ENCODE peak calls at places on chromosomes 6 and 20, in six cellular contexts. One of them, this sample, is unnamed.

GRCh38 chr20:34824026-34824860 is 1.2 kb downstream of the NCOA6 start:
- DNase-seq in K562: peak
- DNase-seq in HCT116: peak
- DNase-seq in GM12878: peak
- DNase-seq in HepG2: peak
- DNase-seq in H1: peak
- DNase-seq in this sample: peak

GRCh38 chr6:169571123-169571962 is 130.5 kb downstream of the WDR27 start:
- DNase-seq in HCT116: no peak
- DNase-seq in K562: no peak
- DNase-seq in HepG2: peak
- DNase-seq in GM12878: no peak
- DNase-seq in H1: no peak
- DNase-seq in this sample: peak

GRCh38 chr20:62766716-62767115 is 29.6 kb upstream of the MRGBP start:
- DNase-seq in GM12878: no peak
- DNase-seq in K562: no peak
- DNase-seq in H1: no peak
- DNase-seq in HCT116: no peak
- DNase-seq in HepG2: no peak
- DNase-seq in this sample: no peak

GRCh38 chr6:68709091-68709490 is 74.0 kb downstream of the ADGRB3 start:
- DNase-seq in GM12878: no peak
- DNase-seq in HepG2: no peak
- DNase-seq in H1: no peak
- DNase-seq in K562: no peak
- DNase-seq in HCT116: no peak
- DNase-seq in this sample: no peak

GRCh38 chr6:64113703-64114102 is 478.1 kb downstream of the PHF3 start:
- DNase-seq in HepG2: no peak
- DNase-seq in HCT116: no peak
- DNase-seq in H1: no peak
- DNase-seq in GM12878: no peak
- DNase-seq in K562: no peak
- DNase-seq in this sample: no peak

GRCh38 chr6:139361211-139361610 is 13.2 kb downstream of the CITED2 start:
- DNase-seq in HepG2: no peak
- DNase-seq in HCT116: no peak
- DNase-seq in GM12878: no peak
- DNase-seq in K562: no peak
- DNase-seq in H1: no peak
- DNase-seq in this sample: no peak

GRCh38 chr6:18835976-18836375 is 448.8 kb downstream of the RNF144B start:
- DNase-seq in H1: no peak
- DNase-seq in HepG2: no peak
- DNase-seq in HCT116: no peak
- DNase-seq in K562: no peak
- DNase-seq in GM12878: no peak
- DNase-seq in this sample: no peak

GRCh38 chr20:48194578-48194977 is 409.3 kb upstream of the SULF2 start:
- DNase-seq in K562: no peak
- DNase-seq in H1: no peak
- DNase-seq in HepG2: no peak
- DNase-seq in GM12878: no peak
- DNase-seq in HCT116: no peak
- DNase-seq in this sample: no peak

GRCh38 chr6:10414766-10415592 is at the start of gene TFAP2A:
- DNase-seq in H1: no peak
- DNase-seq in HepG2: no peak
- DNase-seq in GM12878: no peak
- DNase-seq in K562: no peak
- DNase-seq in HCT116: no peak
- DNase-seq in this sample: no peak

GRCh38 chr20:43731927-43732326 is 5.1 kb upstream of the GTSF1L start:
- DNase-seq in HCT116: no peak
- DNase-seq in GM12878: no peak
- DNase-seq in K562: no peak
- DNase-seq in HepG2: no peak
- DNase-seq in H1: no peak
- DNase-seq in this sample: no peak

GRCh38 chr6:21664263-21665081 is 70.9 kb downstream of the SOX4 start:
- DNase-seq in HepG2: no peak
- DNase-seq in K562: no peak
- DNase-seq in H1: no peak
- DNase-seq in HCT116: no peak
- DNase-seq in GM12878: no peak
- DNase-seq in this sample: peak

GRCh38 chr6:116239856-116240255 is 14.0 kb downstream of the TSPYL4 start:
- DNase-seq in H1: no peak
- DNase-seq in HCT116: no peak
- DNase-seq in GM12878: no peak
- DNase-seq in HepG2: no peak
- DNase-seq in K562: no peak
- DNase-seq in this sample: no peak

GRCh38 chr6:116246089-116246488 is 7.8 kb downstream of the TSPYL4 start:
- DNase-seq in HepG2: no peak
- DNase-seq in HCT116: no peak
- DNase-seq in GM12878: no peak
- DNase-seq in H1: no peak
- DNase-seq in K562: no peak
- DNase-seq in this sample: peak

GRCh38 chr6:116248577-116248976 is 5.3 kb downstream of the TSPYL4 start:
- DNase-seq in H1: no peak
- DNase-seq in K562: no peak
- DNase-seq in GM12878: no peak
- DNase-seq in HCT116: no peak
- DNase-seq in HepG2: no peak
- DNase-seq in this sample: no peak

GRCh38 chr6:116247285-116247684 is 6.6 kb downstream of the TSPYL4 start:
- DNase-seq in H1: no peak
- DNase-seq in HepG2: peak
- DNase-seq in HCT116: no peak
- DNase-seq in GM12878: no peak
- DNase-seq in K562: no peak
- DNase-seq in this sample: no peak

DNA sequence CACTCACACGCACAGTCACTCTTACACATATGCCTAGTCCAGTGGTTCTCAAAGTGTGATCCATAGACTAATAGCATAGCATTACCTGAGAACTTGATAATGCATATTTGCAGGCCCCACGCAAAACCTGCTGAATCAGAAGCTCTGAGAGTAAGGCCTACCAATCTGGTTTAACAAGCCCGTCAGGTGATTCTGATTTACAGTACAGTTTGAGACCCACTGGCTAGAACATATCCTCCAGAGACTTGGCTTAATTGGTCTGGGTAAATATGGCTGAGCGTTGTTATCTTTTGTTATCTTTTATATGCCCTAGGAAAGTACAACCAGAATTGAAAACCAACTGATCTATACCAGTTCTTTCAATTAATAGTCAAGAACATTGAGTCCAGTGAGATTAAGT is 9.6 kb downstream of the TSPYL4 start:
- DNase-seq in K562: no peak
- DNase-seq in HCT116: no peak
- DNase-seq in H1: no peak
- DNase-seq in GM12878: no peak
- DNase-seq in HepG2: no peak
- DNase-seq in this sample: no peak
- TF ChIP-seq POLR2AphosphoS5 in K562: no peak
- TF ChIP-seq POLR2AphosphoS5 in HCT116: no peak
- TF ChIP-seq POLR2AphosphoS5 in H1: no peak
- TF ChIP-seq POLR2AphosphoS5 in GM12878: no peak
- TF ChIP-seq POLR2AphosphoS5 in HepG2: no peak
- TF ChIP-seq POLR2AphosphoS5 in this sample: no peak

GRCh38 chr20:2563116-2563515 is 26.7 kb downstream of the TMC2 start:
- DNase-seq in K562: no peak
- DNase-seq in HCT116: no peak
- DNase-seq in HepG2: no peak
- DNase-seq in H1: no peak
- DNase-seq in GM12878: no peak
- DNase-seq in this sample: no peak
- TF ChIP-seq POLR2A in K562: no peak
- TF ChIP-seq POLR2A in HCT116: no peak
- TF ChIP-seq POLR2A in HepG2: no peak
- TF ChIP-seq POLR2A in H1: no peak
- TF ChIP-seq POLR2A in GM12878: no peak
- TF ChIP-seq POLR2A in this sample: no peak

DNA sequence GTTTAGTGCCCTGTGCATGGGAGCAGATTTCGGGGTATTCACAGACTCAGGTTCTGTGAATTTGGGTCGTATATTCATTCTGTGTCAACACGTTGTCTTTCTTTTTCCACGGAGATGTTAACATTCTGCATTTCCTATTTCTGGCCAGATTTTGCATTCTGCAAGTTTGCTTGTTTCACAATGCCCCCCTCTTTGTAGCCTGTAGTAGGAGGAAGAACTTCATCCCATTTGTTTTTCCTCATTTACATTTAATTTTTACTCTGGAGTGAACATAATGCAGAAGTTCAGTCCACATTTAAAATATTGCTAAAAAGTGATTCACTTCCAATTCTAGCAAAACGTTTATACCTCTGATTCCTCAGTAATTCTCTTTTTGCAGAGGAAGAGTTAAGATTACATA is 13.0 kb downstream of the TAGAP start:
- DNase-seq in H1: no peak
- DNase-seq in GM12878: no peak
- DNase-seq in K562: no peak
- DNase-seq in HepG2: no peak
- DNase-seq in HCT116: no peak
- DNase-seq in this sample: no peak
- H3K4me2 ChIP-seq in H1: no peak
- H3K4me2 ChIP-seq in GM12878: no peak
- H3K4me2 ChIP-seq in K562: no peak
- H3K4me2 ChIP-seq in HepG2: no peak
- H3K4me2 ChIP-seq in HCT116: no peak
- H3K4me2 ChIP-seq in this sample: no peak

DNA sequence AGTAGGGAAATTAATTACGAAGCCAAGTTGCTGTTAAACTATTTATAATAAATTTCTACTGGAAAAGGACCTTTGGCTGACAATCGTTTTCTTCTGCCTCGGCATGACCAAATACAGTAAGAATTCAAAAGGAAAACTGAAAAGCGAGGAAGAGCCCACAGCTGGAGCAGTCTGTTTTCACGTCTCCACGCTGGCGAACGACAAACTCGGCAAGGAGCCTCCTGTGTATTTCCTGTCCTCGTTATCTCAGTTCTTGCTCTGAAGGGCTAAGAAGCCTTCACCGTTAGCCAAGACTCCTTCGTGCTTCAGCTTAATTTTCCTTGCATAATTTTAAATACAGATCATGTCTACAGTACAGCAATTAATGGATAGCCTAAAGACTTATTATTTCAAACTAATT is 214.3 kb upstream of the PLCB4 start:
- DNase-seq in HCT116: no peak
- DNase-seq in H1: no peak
- DNase-seq in HepG2: no peak
- DNase-seq in K562: no peak
- DNase-seq in GM12878: no peak
- DNase-seq in this sample: peak
- TF ChIP-seq POLR2AphosphoS5 in HCT116: no peak
- TF ChIP-seq POLR2AphosphoS5 in H1: no peak
- TF ChIP-seq POLR2AphosphoS5 in HepG2: no peak
- TF ChIP-seq POLR2AphosphoS5 in K562: no peak
- TF ChIP-seq POLR2AphosphoS5 in GM12878: no peak
- TF ChIP-seq POLR2AphosphoS5 in this sample: no peak

GRCh38 chr6:127397729-127398609 is 54.6 kb upstream of the ECHDC1 start:
- DNase-seq in GM12878: no peak
- DNase-seq in H1: no peak
- DNase-seq in K562: peak
- DNase-seq in HepG2: no peak
- DNase-seq in HCT116: no peak
- DNase-seq in this sample: no peak
- TF ChIP-seq POLR2A in GM12878: no peak
- TF ChIP-seq POLR2A in H1: no peak
- TF ChIP-seq POLR2A in K562: no peak
- TF ChIP-seq POLR2A in HepG2: no peak
- TF ChIP-seq POLR2A in HCT116: no peak
- TF ChIP-seq POLR2A in this sample: no peak

GRCh38 chr6:156418253-156418652 is 358.9 kb upstream of the ARID1B start:
- DNase-seq in H1: no peak
- DNase-seq in GM12878: no peak
- DNase-seq in K562: no peak
- DNase-seq in HCT116: no peak
- DNase-seq in HepG2: no peak
- DNase-seq in this sample: peak
- H3K4me2 ChIP-seq in H1: no peak
- H3K4me2 ChIP-seq in GM12878: no peak
- H3K4me2 ChIP-seq in K562: no peak
- H3K4me2 ChIP-seq in HCT116: no peak
- H3K4me2 ChIP-seq in HepG2: no peak
- H3K4me2 ChIP-seq in this sample: no peak

GRCh38 chr6:83708970-83709747 is at the start of gene SNAP91:
- DNase-seq in HCT116: no peak
- DNase-seq in K562: no peak
- DNase-seq in H1: peak
- DNase-seq in HepG2: no peak
- DNase-seq in GM12878: no peak
- DNase-seq in this sample: peak

GRCh38 chr6:83709748-83710050 is 798 bp upstream of the SNAP91 start:
- DNase-seq in H1: no peak
- DNase-seq in K562: no peak
- DNase-seq in GM12878: no peak
- DNase-seq in HCT116: no peak
- DNase-seq in HepG2: no peak
- DNase-seq in this sample: no peak

GRCh38 chr6:83708546-83708969 is 343 bp downstream of the SNAP91 start:
- DNase-seq in H1: peak
- DNase-seq in GM12878: no peak
- DNase-seq in HCT116: no peak
- DNase-seq in K562: no peak
- DNase-seq in HepG2: no peak
- DNase-seq in this sample: peak

GRCh38 chr6:83711958-83712357 is 3.1 kb upstream of the SNAP91 start:
- DNase-seq in GM12878: no peak
- DNase-seq in K562: no peak
- DNase-seq in HCT116: no peak
- DNase-seq in H1: no peak
- DNase-seq in HepG2: no peak
- DNase-seq in this sample: no peak

GRCh38 chr6:83707829-83708545 is 914 bp downstream of the SNAP91 start:
- DNase-seq in HepG2: no peak
- DNase-seq in GM12878: no peak
- DNase-seq in HCT116: no peak
- DNase-seq in H1: peak
- DNase-seq in K562: no peak
- DNase-seq in this sample: peak
- TF ChIP-seq POLR2AphosphoS5 in HepG2: no peak
- TF ChIP-seq POLR2AphosphoS5 in GM12878: no peak
- TF ChIP-seq POLR2AphosphoS5 in HCT116: no peak
- TF ChIP-seq POLR2AphosphoS5 in H1: no peak
- TF ChIP-seq POLR2AphosphoS5 in K562: no peak
- TF ChIP-seq POLR2AphosphoS5 in this sample: no peak

DNA sequence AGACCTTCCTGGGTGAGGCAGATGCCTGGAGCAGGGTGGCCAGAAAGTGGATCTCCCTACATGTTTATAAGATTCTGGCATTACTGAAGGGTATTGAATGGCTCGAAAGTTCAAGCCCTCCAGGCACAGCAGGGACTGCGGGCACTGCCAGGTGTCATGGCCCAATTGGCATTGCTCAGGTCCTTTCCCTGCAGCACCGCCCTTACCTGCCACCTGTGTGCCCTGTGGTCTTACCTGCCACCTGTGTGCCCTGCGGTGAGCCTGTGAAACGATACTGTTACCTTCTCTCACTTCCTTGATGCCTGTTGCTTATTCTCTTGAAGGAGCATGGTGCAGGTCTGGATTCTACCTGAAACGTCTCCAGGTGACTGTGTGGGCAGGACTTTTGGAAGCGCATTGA is 32.2 kb downstream of the SMOC2 start:
- DNase-seq in H1: no peak
- DNase-seq in GM12878: no peak
- DNase-seq in HepG2: no peak
- DNase-seq in HCT116: no peak
- DNase-seq in K562: no peak
- DNase-seq in this sample: no peak
- TF ChIP-seq POLR2A in H1: no peak
- TF ChIP-seq POLR2A in GM12878: no peak
- TF ChIP-seq POLR2A in HepG2: no peak
- TF ChIP-seq POLR2A in HCT116: no peak
- TF ChIP-seq POLR2A in K562: no peak
- TF ChIP-seq POLR2A in this sample: no peak

This sample was measured in endothelial cell of umbilical vein.